ENCODE peak calls at places on chromosome 5, in five cellular contexts. R, J, Q, V and U are unnamed samples.

GRCh38 chr5:116234681-116235080 is 149.9 kb downstream of the COMMD10 start:
- DNase-seq in R (no peak), J (no peak), Q (no peak), V (no peak), U (no peak)

GRCh38 chr5:180630426-180630825 is 19.0 kb downstream of the FLT4 start:
- DNase-seq in R (no peak), J (no peak), Q (no peak), V (no peak), U (no peak)

GRCh38 chr5:120546922-120547321 is 82.8 kb downstream of the PRR16 start:
- DNase-seq in R (no peak), J (no peak), Q (no peak), V (no peak), U (no peak)

GRCh38 chr5:9063615-9064245 is 482.1 kb downstream of the SEMA5A start:
- DNase-seq in R (no peak), J (no peak), Q (no peak), V (no peak), U (no peak)

GRCh38 chr5:111930407-111930806 is 173.4 kb upstream of the NREP start:
- DNase-seq in R (no peak), J (no peak), Q (no peak), V (no peak), U (no peak)

GRCh38 chr5:81486711-81487110 is 92.8 kb upstream of the ACOT12 start:
- DNase-seq in R (no peak), J (no peak), Q (no peak), V (no peak), U (no peak)

GRCh38 chr5:89374818-89375521 is 492.0 kb upstream of the MEF2C start:
- DNase-seq in R (no peak), J (no peak), Q (no peak), V (no peak), U (no peak)

GRCh38 chr5:139687656-139688055 is 39.5 kb downstream of the CXXC5 start:
- DNase-seq in R (no peak), J (no peak), Q (peak; percentile 65), V (no peak), U (no peak)

GRCh38 chr5:377326-377981 is 55.9 kb downstream of the AHRR start:
- DNase-seq in R (peak; percentile 3), J (no peak), Q (peak; percentile 11), V (no peak), U (peak; percentile 2)

GRCh38 chr5:98735806-98736507 is 37.5 kb upstream of the RGMB start:
- DNase-seq in R (no peak), J (no peak), Q (no peak), V (no peak), U (no peak)

GRCh38 chr5:142716963-142717362 is 31.1 kb upstream of the FGF1 start:
- DNase-seq in R (peak; percentile 22), J (no peak), Q (peak; percentile 70), V (no peak), U (peak; percentile 49)

GRCh38 chr5:61658592-61659008 is 326.5 kb downstream of the ZSWIM6 start:
- DNase-seq in R (peak; percentile 88), J (peak; percentile 70), Q (peak; percentile 91), V (peak; percentile 62), U (peak; percentile 82)

GRCh38 chr5:39519566-39520231 is 94.9 kb upstream of the DAB2 start:
- DNase-seq in R (no peak), J (no peak), Q (no peak), V (no peak), U (no peak)

GRCh38 chr5:134993161-134993560 is 25.5 kb downstream of the CATSPER3 start:
- DNase-seq in R (no peak), J (no peak), Q (no peak), V (no peak), U (no peak)

GRCh38 chr5:172113036-172113435 is 75.0 kb downstream of the STK10 start:
- DNase-seq in R (peak; percentile 53), J (peak; percentile 56), Q (no peak), V (no peak), U (no peak)

GRCh38 chr5:149153751-149154610 is 12.7 kb downstream of the ABLIM3 start:
- DNase-seq in R (no peak), J (no peak), Q (peak; percentile 75), V (no peak), U (no peak)

GRCh38 chr5:35922468-35922867 is 16.0 kb downstream of the CAPSL start:
- DNase-seq in R (no peak), J (no peak), Q (no peak), V (no peak), U (no peak)

GRCh38 chr5:132423443-132423898 is 54.0 kb downstream of the SLC22A5 start:
- DNase-seq in R (no peak), J (no peak), Q (no peak), V (no peak), U (no peak)

GRCh38 chr5:123951204-123951977 is 439.4 kb downstream of the CSNK1G3 start:
- DNase-seq in R (no peak), J (no peak), Q (no peak), V (peak; percentile 83), U (no peak)

GRCh38 chr5:17180957-17181723 is 36.3 kb upstream of the BASP1 start:
- DNase-seq in R (no peak), J (no peak), Q (no peak), V (peak; percentile 87), U (no peak)

GRCh38 chr5:75536147-75536546 is 24.5 kb downstream of the POLK start:
- DNase-seq in R (no peak), J (no peak), Q (no peak), V (no peak), U (no peak)

GRCh38 chr5:79536193-79536906 is 22.4 kb upstream of the HOMER1 start:
- DNase-seq in R (no peak), J (no peak), Q (no peak), V (no peak), U (no peak)

GRCh38 chr5:149141224-149141956 is at the start of gene ABLIM3:
- DNase-seq in R (peak; percentile 60), J (peak; percentile 52), Q (peak; percentile 88), V (no peak), U (peak; percentile 45)

GRCh38 chr5:134578578-134579283 is 53.3 kb downstream of the JADE2 start:
- DNase-seq in R (no peak), J (no peak), Q (no peak), V (no peak), U (no peak)